ENCODE peak calls at places on chromosome 3, in seven cellular contexts. Y is cardiac muscle cell; X is ELR; B is AG10803; E is spleen; U is substantia nigra; N is CD4-positive, CD25-positive, alpha-beta regulatory T cell. L is an unnamed sample.

GRCh38 chr3:99883693-99884092 is 66.0 kb downstream of the CMSS1 start:
- DNase-seq in E (no peak), B (no peak), U (no peak), N (no peak), Y (no peak), X (no peak), L (no peak)

GRCh38 chr3:172397716-172398405 is 50.4 kb downstream of the GHSR start:
- DNase-seq in X (peak), N (no peak), E (no peak), Y (no peak), U (no peak), B (peak), L (no peak)

GRCh38 chr3:141487419-141488345 is 855 bp downstream of the RASA2 start:
- DNase-seq in X (peak), B (peak), N (peak), Y (peak), U (peak), E (peak), L (peak)

GRCh38 chr3:48563382-48563918 is at the start of gene UCN2:
- DNase-seq in E (no peak), Y (no peak), B (peak), U (no peak), N (no peak), X (peak), L (peak)

GRCh38 chr3:113721638-113722037 is 24.4 kb downstream of the NAA50 start:
- DNase-seq in U (no peak), B (no peak), N (no peak), Y (no peak), E (no peak), X (no peak), L (no peak)

GRCh38 chr3:12413721-12414255 is 70.5 kb upstream of the TSEN2 start:
- DNase-seq in B (no peak), Y (no peak), U (no peak), X (no peak), E (no peak), N (no peak), L (no peak)

GRCh38 chr3:13349823-13350222 is 70.3 kb downstream of the NUP210 start:
- DNase-seq in Y (peak), N (no peak), X (no peak), B (no peak), U (no peak), E (no peak), L (no peak)

GRCh38 chr3:45199837-45200648 is 26.0 kb downstream of the TMEM158 start:
- DNase-seq in B (peak), E (no peak), X (peak), Y (no peak), U (no peak), N (no peak), L (peak)

GRCh38 chr3:65288781-65289180 is 601.0 kb upstream of the ADAMTS9 start:
- DNase-seq in E (no peak), Y (no peak), B (no peak), U (no peak), X (no peak), N (no peak), L (peak)

GRCh38 chr3:9497821-9498565 is 55.6 kb downstream of the LHFPL4 start:
- DNase-seq in Y (no peak), E (no peak), U (no peak), X (peak), B (peak), N (no peak), L (peak)

GRCh38 chr3:150556792-150557191 is 10.2 kb downstream of the EIF2A start:
- DNase-seq in Y (no peak), E (no peak), X (no peak), U (no peak), N (no peak), B (no peak), L (no peak)

GRCh38 chr3:182292586-182292985 is 500.7 kb upstream of the ATP11B start:
- DNase-seq in U (no peak), Y (no peak), X (no peak), B (no peak), N (no peak), E (no peak), L (no peak)

GRCh38 chr3:4220050-4220449 is 83.1 kb upstream of the SETMAR start:
- DNase-seq in E (no peak), Y (no peak), X (no peak), B (no peak), N (no peak), U (no peak), L (no peak)

GRCh38 chr3:64505419-64505818 is 182.4 kb downstream of the ADAMTS9 start:
- DNase-seq in X (no peak), B (no peak), E (no peak), U (no peak), Y (no peak), N (peak), L (no peak)

GRCh38 chr3:126944089-126944965 is 38.6 kb upstream of the PLXNA1 start:
- DNase-seq in Y (no peak), E (peak), U (no peak), N (no peak), X (no peak), B (no peak), L (no peak)

L was measured in HT1080.